ENCODE peak calls at places on chromosomes 13 and 19, in eight cellular contexts. G is ovary, P is IMR-90, S is transverse colon, I is suprapubic skin, W is body of pancreas, M is uterus, Z is gastrocnemius medialis. D is an unnamed sample. For H3K4me1, the result is how much of the 10 kb centered on the place peaks cover.

GRCh38 chr13:81393686-81394085 is 1052.8 kb upstream of the SPRY2 start:
- DNase-seq in G (no peak), P (no peak), S (no peak), I (no peak), W (no peak), M (no peak), Z (no peak), D (no peak)

GRCh38 chr19:31627824-31628223 is 278.6 kb upstream of the TSHZ3 start:
- DNase-seq in G (no peak), P (no peak), S (no peak), I (no peak), W (no peak), M (no peak), Z (no peak), D (peak)

GRCh38 chr13:79096099-79096498 is 310.0 kb downstream of the RBM26 start:
- DNase-seq in G (no peak), P (no peak), S (no peak), I (no peak), W (no peak), M (no peak), Z (no peak), D (no peak)

GRCh38 chr13:57588639-57589038 is 42.9 kb upstream of the PCDH17 start:
- DNase-seq in G (no peak), P (no peak), S (no peak), I (no peak), W (no peak), M (no peak), Z (no peak), D (no peak)

GRCh38 chr19:13150919-13151604 is 851 bp downstream of the IER2 start:
- DNase-seq in G (peak), P (no peak), S (no peak), I (peak), W (peak), M (peak), Z (peak), D (peak)

GRCh38 chr19:49812452-49812996 is 568 bp downstream of the FUZ start:
- DNase-seq in G (no peak), P (no peak), S (no peak), I (no peak), W (no peak), M (no peak), Z (no peak), D (no peak)

GRCh38 chr19:4913996-4914735 is 4.9 kb downstream of the UHRF1 start:
- DNase-seq in G (no peak), P (peak), S (peak), I (no peak), W (no peak), M (no peak), Z (no peak), D (peak)

GRCh38 chr13:94706854-94707399 is 5.4 kb downstream of the SOX21 start:
- DNase-seq in G (no peak), P (no peak), S (no peak), I (no peak), W (no peak), M (no peak), Z (no peak), D (no peak)

GRCh38 chr19:14482112-14482941 is 7.2 kb upstream of the PTGER1 start:
- DNase-seq in G (no peak), P (no peak), S (no peak), I (peak), W (no peak), M (no peak), Z (no peak), D (no peak)

GRCh38 chr19:49432141-49433073 is 7.2 kb downstream of the GFY start:
- DNase-seq in G (no peak), P (no peak), S (peak), I (no peak), W (no peak), M (no peak), Z (no peak), D (no peak)

GRCh38 chr13:93270769-93271753 is 44.5 kb downstream of the GPC6 start:
- DNase-seq in G (no peak), P (peak), S (no peak), I (no peak), W (no peak), M (no peak), Z (no peak), D (no peak)

GRCh38 chr13:59391696-59392095 is 772.0 kb downstream of the DIAPH3 start:
- DNase-seq in G (no peak), P (peak), S (peak), I (no peak), W (peak), M (no peak), Z (no peak), D (peak)

GRCh38 chr19:45340899-45341453 is 426 bp downstream of the KLC3 start:
- DNase-seq in G (no peak), P (peak), S (no peak), I (no peak), W (peak), M (no peak), Z (no peak), D (no peak)

GRCh38 chr13:112725346-112726017 is 35.6 kb downstream of the ATP11A start:
- DNase-seq in G (no peak), P (peak), S (no peak), I (peak), W (no peak), M (no peak), Z (peak), D (no peak)

GRCh38 chr13:94233401-94233800 is 246.1 kb downstream of the DCT start:
- DNase-seq in G (no peak), P (peak), S (no peak), I (no peak), W (no peak), M (peak), Z (peak), D (no peak)

GRCh38 chr13:101150998-101151397 is 265.3 kb downstream of the NALCN start:
- DNase-seq in G (no peak), P (peak), S (no peak), I (no peak), W (no peak), M (no peak), Z (no peak), D (no peak)

GRCh38 chr19:56958428-56958827 is 117.9 kb upstream of the PEG3 start:
- DNase-seq in G (no peak), P (no peak), S (no peak), I (no peak), W (no peak), M (no peak), Z (no peak), D (no peak)
- H3K4me3 ChIP-seq in G (no peak), P (no peak), S (no peak), I (no peak), W (no peak), M (no peak), Z (no peak), D (no peak)

DNA sequence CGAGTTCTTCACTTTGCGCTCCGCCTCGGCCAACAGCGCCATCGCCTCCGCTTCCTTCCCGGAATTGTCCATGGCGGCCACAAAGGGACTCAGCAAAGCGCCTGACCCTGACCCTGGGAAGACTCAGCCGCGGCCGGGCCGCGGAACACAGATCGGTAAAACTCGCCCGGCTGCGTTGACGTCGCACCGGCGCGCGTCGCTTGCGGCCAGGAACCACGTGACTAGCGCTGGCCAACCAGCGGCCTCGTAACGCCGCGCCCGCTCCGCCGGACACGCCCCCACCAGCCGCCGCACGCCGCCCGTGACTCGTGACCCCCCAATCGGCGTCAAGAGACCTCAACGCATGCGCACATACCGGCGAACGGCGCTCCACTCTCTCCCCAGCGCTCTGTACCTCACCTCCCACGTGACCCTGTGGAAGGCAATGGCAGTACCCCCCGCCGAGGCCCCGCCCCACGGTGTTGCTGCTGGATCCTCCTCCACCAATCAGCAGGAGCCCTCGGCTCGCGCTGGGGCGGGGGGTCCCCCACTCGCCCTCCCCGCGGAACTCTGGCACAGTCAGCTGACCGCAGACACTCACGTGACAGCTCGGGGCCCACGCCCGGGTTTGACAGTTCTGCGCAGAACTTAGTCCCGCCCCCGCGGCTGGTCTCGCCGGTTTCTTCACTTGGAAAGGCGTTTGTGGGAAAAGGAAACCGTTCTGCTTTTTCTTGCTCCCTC is at the start of gene NAPA:
- DNase-seq in G (peak), P (peak), S (peak), I (peak), W (peak), M (peak), Z (peak), D (peak)
- H3K4me1 ChIP-seq in G (under half), P (under half), S (under half), I (under half), W (under half), M (under half), Z (under half), D (under half)

GRCh38 chr13:45333251-45333972 is 7.6 kb downstream of the TPT1 start:
- DNase-seq in G (no peak), P (no peak), S (no peak), I (no peak), W (no peak), M (no peak), Z (no peak), D (no peak)
- TF ChIP-seq POLR2A in G (no peak), P (peak), S (no peak), I (no peak), W (no peak), M (no peak), Z (no peak), D (no peak)

DNA sequence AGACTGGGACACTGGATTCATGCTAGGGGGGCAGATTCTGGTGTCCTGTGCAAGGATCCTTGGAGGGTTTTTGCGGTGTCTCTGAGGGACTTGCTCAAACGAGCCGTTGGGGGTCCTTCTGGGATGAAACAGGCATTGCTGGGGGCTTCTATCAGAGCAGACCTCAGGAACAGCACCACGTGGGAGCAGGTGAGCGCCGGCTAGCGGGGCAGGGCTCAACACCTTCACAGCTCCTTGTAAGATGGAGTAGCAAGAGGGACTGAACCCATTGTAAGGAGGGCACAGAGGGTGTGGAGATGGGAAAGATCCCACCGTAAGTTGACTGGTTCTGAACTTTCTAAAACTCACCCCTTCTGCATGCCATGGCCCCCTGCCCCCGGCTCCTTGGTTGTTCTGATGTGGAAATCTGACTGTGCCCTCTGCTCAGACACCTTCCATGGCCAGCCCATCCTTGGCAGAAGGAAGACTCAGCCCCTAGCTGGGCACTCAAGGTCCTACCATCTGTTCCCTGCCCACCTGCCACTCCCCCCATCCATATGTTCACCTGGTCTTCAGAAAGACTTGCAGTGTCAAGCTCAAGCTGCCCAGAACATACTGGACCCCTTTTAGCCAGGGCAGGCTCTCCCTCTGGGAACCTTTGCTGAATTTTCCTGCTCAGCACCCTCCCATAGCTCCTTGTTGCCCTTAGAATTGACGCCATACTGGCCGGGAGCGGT is 1.2 kb downstream of the SLC27A1 start:
- DNase-seq in G (no peak), P (no peak), S (no peak), I (no peak), W (no peak), M (no peak), Z (no peak), D (no peak)
- H3K4me3 ChIP-seq in G (peak), P (peak), S (no peak), I (peak), W (no peak), M (no peak), Z (peak), D (peak)

GRCh38 chr19:46737761-46738171 is 8.1 kb upstream of the FKRP start:
- DNase-seq in G (no peak), P (no peak), S (no peak), I (no peak), W (no peak), M (no peak), Z (no peak), D (no peak)
- H3K4me1 ChIP-seq in G (under half), P (under half), S (under half), I (under half), W (under half), M (under half), Z (under half), D (under half)

DNA sequence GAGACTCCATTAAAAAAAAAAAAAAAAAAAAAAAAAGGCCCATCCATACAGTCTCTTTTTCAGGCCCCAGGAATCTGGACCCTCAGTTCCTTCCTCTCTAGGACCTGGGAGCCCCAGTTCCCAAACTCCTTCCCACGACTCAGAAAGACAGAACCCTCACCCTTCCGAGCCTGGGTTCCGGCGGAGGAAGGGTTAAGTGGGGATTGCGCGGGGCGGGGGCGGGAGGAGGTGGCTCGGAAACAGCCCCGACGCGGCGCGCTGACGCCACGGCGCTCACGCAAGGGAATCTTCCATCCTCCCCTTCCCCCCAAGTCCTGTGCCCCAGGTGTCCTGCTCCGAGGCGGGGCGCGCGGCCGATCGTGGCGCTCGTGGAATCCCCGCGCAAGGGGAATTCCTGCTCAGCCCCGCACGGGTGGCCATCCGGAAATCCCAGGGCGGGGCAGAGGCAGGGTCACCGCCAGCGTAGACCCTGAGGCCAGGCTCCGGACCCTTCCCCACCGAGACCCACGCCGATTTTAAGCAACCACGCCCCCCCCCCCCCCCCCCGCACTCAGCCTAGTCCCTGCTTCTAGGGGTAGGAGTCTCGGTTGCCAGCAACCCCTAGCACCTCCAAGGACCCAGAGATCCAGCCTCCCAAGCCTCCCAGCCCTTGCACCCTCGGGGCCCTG is 659 bp downstream of the NFKBID start:
- DNase-seq in G (peak), P (peak), S (peak), I (peak), W (peak), M (peak), Z (peak), D (peak)
- TF ChIP-seq POLR2A in G (peak), P (no peak), S (peak), I (no peak), W (no peak), M (no peak), Z (no peak), D (peak)

GRCh38 chr13:77521194-77521593 is 14.3 kb upstream of the SCEL start:
- DNase-seq in G (no peak), P (no peak), S (no peak), I (no peak), W (no peak), M (no peak), Z (no peak), D (no peak)

GRCh38 chr13:77516342-77516789 is 19.1 kb upstream of the SCEL start:
- DNase-seq in G (no peak), P (peak), S (no peak), I (no peak), W (no peak), M (no peak), Z (no peak), D (no peak)

GRCh38 chr13:77515785-77516184 is 19.7 kb upstream of the SCEL start:
- DNase-seq in G (no peak), P (no peak), S (no peak), I (no peak), W (no peak), M (no peak), Z (no peak), D (no peak)

GRCh38 chr13:77519808-77520207 is 15.7 kb upstream of the SCEL start:
- DNase-seq in G (no peak), P (no peak), S (no peak), I (no peak), W (no peak), M (no peak), Z (no peak), D (no peak)

GRCh38 chr13:77518266-77518665 is 17.2 kb upstream of the SCEL start:
- DNase-seq in G (no peak), P (no peak), S (no peak), I (no peak), W (no peak), M (no peak), Z (no peak), D (no peak)
- H3K4me3 ChIP-seq in G (no peak), P (no peak), S (no peak), I (no peak), W (no peak), M (no peak), Z (no peak), D (no peak)

D was measured in Peyer's patch.